ENCODE peak calls at places on chromosomes 16 and 17, in seven cellular contexts. U is mammary epithelial cell, O is BJ, Z is small intestine, X is tibial artery, K is BE2C, J is neuronal stem cell. B is an unnamed sample.
A peak's percentile ranks its signal among the peaks of the same experiment; 100 is the strongest.

GRCh38 chr16:84449156-84450140 is 55.0 kb downstream of the MEAK7 start:
- DNase-seq in U (no peak), O (no peak), Z (peak; percentile 46), X (peak; percentile 62), K (no peak), J (no peak), B (no peak)

GRCh38 chr17:80650751-80651173 is 106.1 kb downstream of the RPTOR start:
- DNase-seq in U (no peak), O (no peak), Z (no peak), X (no peak), K (no peak), J (no peak), B (no peak)

GRCh38 chr16:69511641-69512040 is 54.1 kb upstream of the NFAT5 start:
- DNase-seq in U (no peak), O (no peak), Z (no peak), X (no peak), K (no peak), J (no peak), B (no peak)

GRCh38 chr17:42387221-42387657 is 1.0 kb downstream of the STAT3 start:
- DNase-seq in U (peak; percentile 66), O (no peak), Z (peak; percentile 48), X (no peak), K (no peak), J (no peak), B (peak; percentile 68)

GRCh38 chr16:56611281-56611833 is 3.0 kb downstream of the MT2A start:
- DNase-seq in U (no peak), O (no peak), Z (no peak), X (peak; percentile 94), K (no peak), J (no peak), B (no peak)

GRCh38 chr16:88619859-88620655 is 18.3 kb upstream of the IL17C start:
- DNase-seq in U (no peak), O (no peak), Z (peak; percentile 62), X (no peak), K (no peak), J (no peak), B (no peak)

GRCh38 chr17:77022766-77023165 is 118.0 kb upstream of the SEC14L1 start:
- DNase-seq in U (no peak), O (no peak), Z (no peak), X (no peak), K (no peak), J (no peak), B (no peak)

GRCh38 chr16:19380316-19380715 is 37.4 kb upstream of the TMC5 start:
- DNase-seq in U (no peak), O (no peak), Z (no peak), X (no peak), K (no peak), J (no peak), B (no peak)

GRCh38 chr17:43517161-43517560 is 29.0 kb downstream of the ETV4 start:
- DNase-seq in U (no peak), O (no peak), Z (no peak), X (peak; percentile 17), K (no peak), J (no peak), B (no peak)

GRCh38 chr17:55346658-55347057 is 75.0 kb downstream of the MMD start:
- DNase-seq in U (no peak), O (no peak), Z (no peak), X (no peak), K (no peak), J (no peak), B (no peak)

GRCh38 chr17:31364012-31364411 is 27.5 kb upstream of the RAB11FIP4 start:
- DNase-seq in U (no peak), O (no peak), Z (no peak), X (no peak), K (no peak), J (no peak), B (no peak)

GRCh38 chr16:29820730-29821662 is 734 bp downstream of the MVP start:
- DNase-seq in U (peak; percentile 55), O (no peak), Z (peak; percentile 96), X (peak; percentile 82), K (no peak), J (no peak), B (peak; percentile 55)

GRCh38 chr16:57507414-57508083 is 21.3 kb upstream of the DOK4 start:
- DNase-seq in U (no peak), O (no peak), Z (no peak), X (no peak), K (peak; percentile 92), J (no peak), B (no peak)

GRCh38 chr17:1945621-1946020 is 79.5 kb downstream of the RTN4RL1 start:
- DNase-seq in U (no peak), O (no peak), Z (no peak), X (no peak), K (no peak), J (no peak), B (no peak)

GRCh38 chr17:28133562-28133970 is 91.1 kb downstream of the NLK start:
- DNase-seq in U (peak; percentile 79), O (peak; percentile 57), Z (no peak), X (no peak), K (no peak), J (no peak), B (peak; percentile 82)

GRCh38 chr16:50067290-50067853 is 1.6 kb downstream of the HEATR3 start:
- DNase-seq in U (peak; percentile 16), O (no peak), Z (peak; percentile 11), X (no peak), K (peak; percentile 56), J (peak; percentile 23), B (peak; percentile 40)

GRCh38 chr16:75025766-75026165 is 26.9 kb downstream of the ZNRF1 start:
- DNase-seq in U (no peak), O (no peak), Z (no peak), X (no peak), K (no peak), J (no peak), B (no peak)

GRCh38 chr16:73064227-73064995 is 16.5 kb upstream of the ZFHX3 start:
- DNase-seq in U (peak; percentile 51), O (no peak), Z (no peak), X (peak; percentile 78), K (no peak), J (peak; percentile 36), B (no peak)

GRCh38 chr16:73066321-73066926 is 18.5 kb upstream of the ZFHX3 start:
- DNase-seq in U (no peak), O (no peak), Z (no peak), X (peak; percentile 71), K (no peak), J (peak; percentile 15), B (no peak)

GRCh38 chr16:73065617-73066313 is 17.8 kb upstream of the ZFHX3 start:
- DNase-seq in U (no peak), O (no peak), Z (no peak), X (peak; percentile 88), K (no peak), J (peak; percentile 21), B (no peak)

GRCh38 chr16:73063854-73064226 is 15.9 kb upstream of the ZFHX3 start:
- DNase-seq in U (no peak), O (no peak), Z (no peak), X (no peak), K (no peak), J (peak; percentile 14), B (no peak)

DNA sequence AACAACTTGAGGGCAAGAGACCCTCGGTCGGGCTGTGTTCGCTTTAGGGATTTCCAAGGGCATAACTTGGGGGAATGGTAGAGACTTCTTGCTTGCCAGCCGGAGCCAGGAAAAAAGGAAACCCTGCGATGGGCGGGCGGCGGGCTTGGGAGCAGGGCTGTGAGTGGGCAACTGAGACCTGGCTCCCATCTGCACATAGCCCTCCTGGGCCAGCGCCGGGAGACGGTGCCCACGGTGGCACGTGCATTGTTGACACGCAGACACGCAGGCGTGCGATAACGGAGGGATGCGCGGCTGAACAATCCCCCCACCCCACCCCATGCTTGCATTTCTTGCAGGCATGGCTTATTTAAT is 17.0 kb upstream of the ZFHX3 start:
- DNase-seq in U (no peak), O (no peak), Z (no peak), X (peak; percentile 84), K (no peak), J (peak; percentile 24), B (no peak)
- H3K4me3 ChIP-seq in U (peak overlapping the region; percentile 2), O (no peak overlapping the region), Z (no peak overlapping the region), X (peak overlapping the region; percentile 88), K (no peak overlapping the region), J (no peak overlapping the region), B (no peak overlapping the region)

DNA sequence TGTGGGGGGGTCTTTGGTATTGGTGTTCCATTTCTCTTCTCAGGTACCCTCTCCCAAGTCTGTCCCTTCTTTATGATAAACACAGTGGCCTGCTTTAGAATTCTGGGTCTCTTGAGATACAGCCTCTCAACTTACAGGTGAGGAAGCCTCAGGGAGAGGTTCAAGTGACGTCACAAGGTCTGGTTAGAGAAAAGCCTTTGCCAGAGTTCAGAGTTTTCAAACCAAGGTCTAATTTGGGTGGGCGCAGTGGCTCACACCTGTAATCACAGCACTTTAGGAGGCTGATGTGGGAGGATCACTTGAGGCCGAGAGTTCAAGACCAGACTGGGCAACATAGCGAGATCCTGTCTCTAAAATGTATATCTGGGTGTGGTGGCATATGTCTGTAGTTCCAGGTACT is 2.1 kb downstream of the IRF8 start:
- DNase-seq in U (no peak), O (no peak), Z (no peak), X (no peak), K (no peak), J (no peak), B (no peak)
- H3K27me3 ChIP-seq in U (peaks cover 25% of the 10 kb centered on the region), O (peaks cover 32% of the 10 kb centered on the region), Z (no peaks in the 10 kb centered on the region), X (peaks cover 77% of the 10 kb centered on the region), K (peaks cover 83% of the 10 kb centered on the region), J (peaks cover 22% of the 10 kb centered on the region), B (peaks cover 15% of the 10 kb centered on the region)

GRCh38 chr17:30000755-30001257 is 59.4 kb downstream of the EFCAB5 start:
- DNase-seq in U (peak; percentile 24), O (no peak), Z (peak; percentile 9), X (no peak), K (no peak), J (no peak), B (peak; percentile 41)

GRCh38 chr17:30005709-30006320 is 64.4 kb downstream of the EFCAB5 start:
- DNase-seq in U (peak; percentile 11), O (no peak), Z (no peak), X (no peak), K (no peak), J (no peak), B (peak; percentile 52)

GRCh38 chr17:30002088-30002487 is 60.7 kb downstream of the EFCAB5 start:
- DNase-seq in U (no peak), O (no peak), Z (no peak), X (no peak), K (no peak), J (no peak), B (no peak)

GRCh38 chr17:29996458-29996857 is 55.0 kb downstream of the EFCAB5 start:
- DNase-seq in U (no peak), O (no peak), Z (no peak), X (no peak), K (no peak), J (no peak), B (no peak)

GRCh38 chr17:30000001-30000754 is 58.7 kb downstream of the EFCAB5 start:
- DNase-seq in U (no peak), O (no peak), Z (peak; percentile 22), X (no peak), K (no peak), J (no peak), B (no peak)
- H3K4me3 ChIP-seq in U (no peak overlapping the region), O (no peak overlapping the region), Z (no peak overlapping the region), X (no peak overlapping the region), K (no peak overlapping the region), J (no peak overlapping the region), B (no peak overlapping the region)

GRCh38 chr16:51133130-51133529 is 17.9 kb downstream of the SALL1 start:
- DNase-seq in U (no peak), O (no peak), Z (no peak), X (no peak), K (no peak), J (no peak), B (no peak)
- H3K27me3 ChIP-seq in U (peaks cover 16% of the 10 kb centered on the region), O (no peaks in the 10 kb centered on the region), Z (peaks cover 9% of the 10 kb centered on the region), X (peaks cover 39% of the 10 kb centered on the region), K (peaks cover 5% of the 10 kb centered on the region), J (no peaks in the 10 kb centered on the region), B (no peaks in the 10 kb centered on the region)

GRCh38 chr16:85902366-85903155 is 3.6 kb downstream of the IRF8 start:
- DNase-seq in U (no peak), O (no peak), Z (peak; percentile 44), X (no peak), K (no peak), J (no peak), B (no peak)
- H3K4me3 ChIP-seq in U (no peak overlapping the region), O (no peak overlapping the region), Z (peak overlapping the region; percentile 3), X (no peak overlapping the region), K (no peak overlapping the region), J (no peak overlapping the region), B (no peak overlapping the region)

B was measured in bronchial epithelial cell.